ENCODE peak calls at places on chromosomes 6 and 20, in four cellular contexts. T is nephron progenitor cell, W is progenitor cell of endocrine pancreas, H is astrocyte of the spinal cord. A is an unnamed sample.

GRCh38 chr6:133240511-133241087 is 558 bp upstream of the EYA4 start:
- DNase-seq in W (peak; percentile 26), H (peak; percentile 14), T (peak; percentile 58), A (no peak)

GRCh38 chr6:167532410-167533294 is 207.8 kb downstream of the TTLL2 start:
- DNase-seq in W (no peak), T (no peak), H (no peak), A (no peak)

GRCh38 chr6:116246089-116246488 is 7.8 kb downstream of the TSPYL4 start:
- DNase-seq in T (no peak), H (peak; percentile 74), W (no peak), A (peak; percentile 23)

GRCh38 chr6:7035837-7036249 is 71.9 kb upstream of the RREB1 start:
- DNase-seq in H (no peak), T (no peak), W (no peak), A (no peak)

GRCh38 chr20:36304786-36305495 is 1.2 kb upstream of the DLGAP4 start:
- DNase-seq in H (peak; percentile 1), T (no peak), W (no peak), A (no peak)

GRCh38 chr6:156508923-156509322 is 268.3 kb upstream of the ARID1B start:
- DNase-seq in T (no peak), H (no peak), W (no peak), A (no peak)

GRCh38 chr6:137224890-137225198 is 5.7 kb upstream of the IFNGR1 start:
- DNase-seq in T (no peak), W (no peak), H (no peak), A (no peak)

GRCh38 chr20:9600562-9600961 is 86.2 kb downstream of the LAMP5 start:
- DNase-seq in H (no peak), W (no peak), T (no peak), A (no peak)

GRCh38 chr20:38676576-38676975 is 47.7 kb upstream of the SLC32A1 start:
- DNase-seq in W (no peak), T (no peak), H (no peak), A (no peak)

GRCh38 chr6:145349950-145350510 is 385.3 kb downstream of the EPM2A start:
- DNase-seq in W (no peak), H (no peak), T (no peak), A (no peak)

GRCh38 chr6:46772754-46773153 is 20.4 kb upstream of the MEP1A start:
- DNase-seq in W (no peak), T (no peak), H (no peak), A (no peak)

GRCh38 chr6:157983439-157984119 is 1.9 kb downstream of the SYNJ2 start:
- DNase-seq in T (no peak), H (peak; percentile 40), W (no peak), A (peak; percentile 35)

GRCh38 chr20:50929299-50930138 is 1.7 kb downstream of the ADNP start:
- DNase-seq in H (peak; percentile 96), T (peak; percentile 88), W (peak; percentile 86), A (peak; percentile 96)

GRCh38 chr6:147508871-147509608 is 550 bp downstream of the SAMD5 start:
- DNase-seq in T (peak; percentile 61), W (no peak), H (no peak), A (no peak)
- TF ChIP-seq CTCF in T (no peak), W (peak; percentile 41), H (no peak), A (no peak)

GRCh38 chr20:49674383-49675352 is 39.0 kb downstream of the B4GALT5 start:
- DNase-seq in T (no peak), H (peak; percentile 66), W (no peak), A (peak; percentile 50)
- TF ChIP-seq CTCF in T (no peak), H (no peak), W (no peak), A (no peak)

DNA sequence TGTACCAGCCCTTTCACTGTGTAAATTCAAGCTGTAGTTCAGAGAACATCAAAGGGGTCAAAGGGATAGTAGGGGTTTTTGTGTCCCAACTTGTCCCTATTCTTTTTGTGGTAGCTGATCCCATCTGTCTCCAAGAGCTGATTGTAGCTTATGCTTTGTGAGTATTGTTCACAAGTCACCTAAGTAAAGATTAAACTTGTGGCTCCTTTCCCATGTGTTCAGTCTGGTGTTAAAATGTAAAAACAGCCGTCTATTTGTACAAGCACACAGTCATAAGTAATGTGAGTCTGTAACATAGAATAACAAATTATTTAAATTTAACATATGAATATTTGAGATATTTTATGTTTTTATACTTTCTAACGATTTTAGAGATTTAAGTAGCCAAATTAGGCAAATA is 185.0 kb downstream of the CENPW start:
- DNase-seq in T (no peak), W (no peak), H (no peak), A (no peak)
- TF ChIP-seq CTCF in T (no peak), W (no peak), H (no peak), A (no peak)

GRCh38 chr6:109440325-109441068 is at the start of the genes PPIL6 and SMPD2:
- DNase-seq in H (peak; percentile 94), T (peak; percentile 92), W (peak; percentile 86), A (peak; percentile 84)

GRCh38 chr6:109445382-109445781 is 4.9 kb downstream of the SMPD2 start:
- DNase-seq in T (no peak), H (no peak), W (no peak), A (no peak)

GRCh38 chr6:109442393-109442924 is 1.9 kb downstream of the SMPD2 start:
- DNase-seq in W (no peak), H (no peak), T (no peak), A (no peak)

GRCh38 chr6:109443425-109443950 is 3.0 kb downstream of the SMPD2 start:
- DNase-seq in H (no peak), T (no peak), W (no peak), A (no peak)

GRCh38 chr6:109441069-109441816 is 719 bp downstream of the SMPD2 start:
- DNase-seq in H (peak; percentile 53), T (peak; percentile 56), W (peak; percentile 42), A (peak; percentile 31)
- TF ChIP-seq CTCF in H (peak; percentile 43), T (no peak), W (peak; percentile 43), A (peak; percentile 5)

DNA sequence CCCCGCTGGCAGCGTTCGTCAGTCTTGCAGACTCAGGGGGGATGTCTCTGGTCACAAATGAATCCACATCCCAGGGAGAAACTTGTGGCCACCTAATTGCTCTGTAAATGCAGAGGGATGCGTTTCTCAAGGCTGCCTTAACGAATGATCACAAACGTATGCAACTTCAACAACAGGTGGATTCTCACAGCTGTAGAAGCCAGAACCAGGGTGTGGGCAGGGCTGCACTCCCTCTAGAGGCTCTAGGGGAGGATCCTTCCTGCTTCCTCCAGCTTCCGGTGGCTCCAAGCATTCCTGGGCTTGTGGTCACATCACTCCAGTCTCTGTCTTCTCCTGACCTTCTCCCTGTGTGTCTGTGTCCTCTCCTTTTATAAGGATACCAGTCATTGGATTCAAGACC is 3.3 kb upstream of the TAF4 start:
- DNase-seq in W (no peak), H (no peak), T (no peak), A (peak; percentile 19)
- TF ChIP-seq CTCF in W (no peak), H (no peak), T (no peak), A (peak; percentile 5)